ENCODE peak calls at places on chromosomes 13 and 19, in eight cellular contexts. R is iPS DF 19.7, W is GM20000, A is H9, Z is T1000, K is sciatic nerve, B is heart right ventricle, E is fibroblast of the aortic adventitia. S is an unnamed sample.

GRCh38 chr13:21967871-21968270 is 297.0 kb downstream of the FGF9 start:
- DNase-seq in B (no peak), A (no peak), E (no peak), K (no peak), Z (no peak), R (no peak), W (no peak), S (no peak)

GRCh38 chr13:60227168-60227567 is 63.4 kb upstream of the DIAPH3 start:
- DNase-seq in W (no peak), R (no peak), A (no peak), Z (no peak), B (no peak), K (no peak), E (peak; percentile 2), S (no peak)

GRCh38 chr19:15115080-15115479 is 7.9 kb downstream of the SYDE1 start:
- DNase-seq in R (no peak), Z (no peak), E (peak; percentile 52), B (peak; percentile 91), A (no peak), K (peak; percentile 85), W (no peak), S (no peak)

GRCh38 chr13:113536461-113537110 is 46.1 kb upstream of the DCUN1D2 start:
- DNase-seq in W (peak; percentile 6), Z (no peak), B (no peak), R (no peak), A (no peak), K (peak; percentile 35), E (no peak), S (no peak)

GRCh38 chr13:39273953-39274352 is 235.7 kb downstream of the NHLRC3 start:
- DNase-seq in K (no peak), W (peak; percentile 9), E (peak; percentile 38), A (peak; percentile 38), Z (no peak), B (no peak), R (peak; percentile 9), S (no peak)

GRCh38 chr19:2199215-2199614 is 35.5 kb downstream of the DOT1L start:
- DNase-seq in E (no peak), A (peak; percentile 80), R (no peak), K (no peak), B (no peak), Z (no peak), W (peak; percentile 68), S (no peak)

GRCh38 chr13:42996584-42996983 is 4.5 kb upstream of the EPSTI1 start:
- DNase-seq in B (no peak), K (no peak), R (no peak), E (peak; percentile 79), Z (no peak), W (no peak), A (no peak), S (no peak)

GRCh38 chr13:98199480-98199879 is 22.4 kb upstream of the RNF113B start:
- DNase-seq in W (no peak), E (no peak), A (no peak), Z (no peak), K (no peak), R (no peak), B (no peak), S (no peak)

GRCh38 chr13:76735641-76736040 is 150.6 kb downstream of the KCTD12 start:
- DNase-seq in R (no peak), E (peak; percentile 36), A (no peak), Z (no peak), W (no peak), K (no peak), B (no peak), S (no peak)

GRCh38 chr13:50800091-50800739 is 43.3 kb downstream of the DLEU7 start:
- DNase-seq in E (no peak), Z (no peak), R (no peak), A (no peak), W (no peak), K (no peak), B (no peak), S (no peak)

GRCh38 chr19:49758292-49758691 is 4.8 kb downstream of the TSKS start:
- DNase-seq in A (no peak), B (no peak), W (no peak), K (no peak), Z (peak; percentile 62), E (peak; percentile 69), R (no peak), S (no peak)

GRCh38 chr19:8517551-8518442 is 3.8 kb upstream of the ZNF414 start:
- DNase-seq in E (peak; percentile 61), W (no peak), A (no peak), B (no peak), K (no peak), R (no peak), Z (no peak), S (no peak)

GRCh38 chr19:23351806-23352205 is 43.5 kb downstream of the ZNF91 start:
- DNase-seq in E (no peak), W (no peak), B (no peak), A (no peak), R (no peak), K (no peak), Z (no peak), S (no peak)

GRCh38 chr19:45254044-45254531 is 3.0 kb downstream of the MARK4 start:
- DNase-seq in R (no peak), W (no peak), E (no peak), B (no peak), K (no peak), Z (no peak), A (no peak), S (no peak)

GRCh38 chr19:10553087-10553667 is 9.5 kb downstream of the ATG4D start:
- DNase-seq in A (no peak), R (no peak), K (no peak), B (no peak), E (no peak), W (peak; percentile 29), Z (no peak), S (no peak)

GRCh38 chr13:49495783-49496762 is at the start of gene PHF11:
- DNase-seq in E (peak; percentile 70), R (no peak), K (peak; percentile 86), W (peak; percentile 94), A (peak; percentile 74), B (peak; percentile 79), Z (peak; percentile 6), S (peak; percentile 68)

GRCh38 chr13:92972751-92973150 is 253.9 kb upstream of the GPC6 start:
- DNase-seq in B (no peak), A (no peak), K (no peak), W (no peak), R (no peak), Z (no peak), E (no peak), S (no peak)

GRCh38 chr19:54364775-54365257 is at the start of gene LAIR1:
- DNase-seq in A (no peak), W (no peak), R (no peak), K (no peak), Z (no peak), B (peak; percentile 34), E (no peak), S (peak; percentile 16)

GRCh38 chr19:56348289-56348877 is 33.7 kb upstream of the ZSCAN5A start:
- DNase-seq in B (no peak), Z (no peak), R (no peak), W (no peak), K (no peak), E (no peak), A (no peak), S (no peak)

GRCh38 chr19:34171539-34171876 is 796 bp upstream of the LSM14A start:
- DNase-seq in W (peak; percentile 65), E (peak; percentile 59), B (no peak), R (no peak), A (no peak), K (no peak), Z (no peak), S (no peak)

GRCh38 chr13:44359983-44360375 is 13.6 kb upstream of the SERP2 start:
- DNase-seq in R (no peak), Z (no peak), E (no peak), K (no peak), W (no peak), A (no peak), B (no peak), S (no peak)

GRCh38 chr13:113969311-113969972 is 4.4 kb downstream of the C13orf46 start:
- DNase-seq in Z (no peak), A (no peak), W (no peak), E (no peak), R (no peak), B (no peak), K (peak; percentile 46), S (no peak)

GRCh38 chr19:32605544-32605943 is 24.6 kb downstream of the PDCD5 start:
- DNase-seq in A (no peak), B (no peak), R (no peak), E (no peak), K (no peak), Z (no peak), W (no peak), S (no peak)

GRCh38 chr13:80083516-80084085 is 257.3 kb downstream of the SPRY2 start:
- DNase-seq in A (no peak), R (no peak), K (no peak), W (no peak), B (no peak), E (peak; percentile 73), Z (no peak), S (no peak)

S was measured in midbrain.